ENCODE peak calls at places on chromosomes 6 and 20, in eight cellular contexts. W, R, V, P, Q, Y, E and H are unnamed samples.

GRCh38 chr6:27133281-27134227 is 113.9 kb upstream of the PRSS16 start:
- DNase-seq in E (peak; percentile 61), W (no peak), V (peak; percentile 74), Q (peak; percentile 84), R (no peak), P (no peak), Y (no peak), H (peak; percentile 70)

GRCh38 chr6:157218371-157219198 is 104.7 kb downstream of the TMEM242 start:
- DNase-seq in R (no peak), V (no peak), P (no peak), Y (no peak), W (no peak), Q (no peak), E (peak; percentile 16), H (no peak)

GRCh38 chr6:170279977-170280688 is 10.7 kb downstream of the DLL1 start:
- DNase-seq in P (peak; percentile 39), E (peak; percentile 86), W (no peak), Y (peak; percentile 77), Q (peak; percentile 60), V (peak; percentile 85), R (no peak), H (peak; percentile 62)

GRCh38 chr6:30615219-30615957 is 1.7 kb downstream of the PPP1R10 start:
- DNase-seq in Q (peak; percentile 79), W (peak; percentile 63), Y (no peak), V (no peak), R (no peak), P (no peak), E (peak; percentile 46), H (no peak)

GRCh38 chr6:3848380-3848779 is 793 bp upstream of the FAM50B start:
- DNase-seq in W (peak; percentile 4), E (no peak), P (no peak), Q (no peak), Y (no peak), R (no peak), V (no peak), H (no peak)

GRCh38 chr20:14049111-14049510 is 53.8 kb downstream of the MACROD2 start:
- DNase-seq in P (no peak), R (no peak), Y (no peak), E (no peak), V (no peak), W (no peak), Q (no peak), H (no peak)

GRCh38 chr6:138105446-138105845 is 1.8 kb downstream of the PERP start:
- DNase-seq in V (no peak), E (peak; percentile 42), R (no peak), P (no peak), Y (no peak), Q (no peak), W (no peak), H (no peak)

GRCh38 chr6:35360349-35361138 is 18.2 kb downstream of the PPARD start:
- DNase-seq in R (no peak), P (no peak), E (no peak), Y (no peak), V (no peak), Q (no peak), W (no peak), H (peak; percentile 52)

GRCh38 chr6:70289299-70289698 is 13.6 kb downstream of the COL9A1 start:
- DNase-seq in Q (no peak), V (no peak), Y (no peak), P (no peak), W (no peak), E (no peak), R (no peak), H (no peak)

GRCh38 chr20:32336918-32337347 is 21.2 kb upstream of the ASXL1 start:
- DNase-seq in Y (no peak), R (peak; percentile 51), Q (peak; percentile 43), E (no peak), V (no peak), P (peak; percentile 55), W (no peak), H (no peak)

GRCh38 chr6:73516712-73517489 is 3.9 kb downstream of the EEF1A1 start:
- DNase-seq in V (no peak), E (no peak), P (no peak), W (no peak), R (no peak), Q (no peak), Y (no peak), H (no peak)